ENCODE peak calls at places on chromosomes 3 and 15, in six cellular contexts. C is cardiac fibroblast, P is HFF-Myc, T is testis, Z is thoracic aorta, M is Peyer's patch. U is an unnamed sample.

GRCh38 chr3:88149146-88149515 is 628 bp upstream of the C3orf38 start:
- DNase-seq in C (no peak), P (no peak), T (no peak), Z (no peak), M (no peak), U (no peak)

GRCh38 chr15:92324036-92324963 is 69.4 kb upstream of the ST8SIA2 start:
- DNase-seq in C (no peak), P (no peak), T (no peak), Z (no peak), M (no peak), U (no peak)

GRCh38 chr3:170258105-170258487 is 35.9 kb downstream of the PRKCI start:
- DNase-seq in C (no peak), P (no peak), T (no peak), Z (no peak), M (no peak), U (no peak)

GRCh38 chr3:13654330-13655073 is 105.6 kb downstream of the FBLN2 start:
- DNase-seq in C (no peak), P (no peak), T (no peak), Z (no peak), M (no peak), U (peak)

GRCh38 chr3:17459470-17459993 is 282.9 kb downstream of the TBC1D5 start:
- DNase-seq in C (no peak), P (no peak), T (no peak), Z (no peak), M (no peak), U (no peak)

GRCh38 chr3:140580746-140581145 is 97.1 kb upstream of the TRIM42 start:
- DNase-seq in C (no peak), P (no peak), T (no peak), Z (no peak), M (no peak), U (no peak)

GRCh38 chr3:100264242-100264641 is 3.5 kb downstream of the TBC1D23 start:
- DNase-seq in C (no peak), P (no peak), T (no peak), Z (no peak), M (no peak), U (no peak)

GRCh38 chr3:157693762-157694161 is 190.5 kb upstream of the VEPH1 start:
- DNase-seq in C (no peak), P (no peak), T (no peak), Z (no peak), M (no peak), U (no peak)

GRCh38 chr15:79206940-79207339 is 75.6 kb upstream of the ANKRD34C start:
- DNase-seq in C (no peak), P (no peak), T (no peak), Z (no peak), M (no peak), U (no peak)

GRCh38 chr3:127714151-127714571 is 41.4 kb downstream of the ABTB1 start:
- DNase-seq in C (no peak), P (no peak), T (no peak), Z (no peak), M (peak), U (no peak)

GRCh38 chr3:189353988-189354735 is 182.4 kb downstream of the TPRG1 start:
- DNase-seq in C (no peak), P (no peak), T (no peak), Z (no peak), M (no peak), U (no peak)

GRCh38 chr3:48899298-48899697 is 616 bp upstream of the SLC25A20 start:
- DNase-seq in C (no peak), P (no peak), T (no peak), Z (no peak), M (no peak), U (no peak)

GRCh38 chr3:103992469-103992868 is 1374.2 kb upstream of the ALCAM start:
- DNase-seq in C (no peak), P (no peak), T (no peak), Z (no peak), M (no peak), U (no peak)

GRCh38 chr15:34984884-34985630 is 3.0 kb downstream of the ZNF770 start:
- DNase-seq in C (peak), P (no peak), T (peak), Z (no peak), M (no peak), U (no peak)

GRCh38 chr3:122679467-122680291 is 960 bp upstream of the PARP14 start:
- DNase-seq in C (peak), P (no peak), T (peak), Z (no peak), M (peak), U (no peak)

GRCh38 chr15:101210058-101210457 is 41.8 kb downstream of the CHSY1 start:
- DNase-seq in C (no peak), P (no peak), T (no peak), Z (no peak), M (no peak), U (no peak)

GRCh38 chr3:158735296-158736033 is 3.2 kb upstream of the RARRES1 start:
- DNase-seq in C (no peak), P (no peak), T (no peak), Z (no peak), M (no peak), U (no peak)

GRCh38 chr3:44476181-44476599 is 1.3 kb downstream of the ZNF445 start:
- DNase-seq in C (peak), P (no peak), T (no peak), Z (no peak), M (no peak), U (no peak)

GRCh38 chr15:74193305-74193718 is 9.3 kb downstream of the STRA6 start:
- DNase-seq in C (peak), P (no peak), T (no peak), Z (no peak), M (no peak), U (no peak)

GRCh38 chr3:193768069-193768391 is 175.0 kb downstream of the OPA1 start:
- DNase-seq in C (peak), P (no peak), T (no peak), Z (no peak), M (no peak), U (no peak)

GRCh38 chr3:20222274-20222673 is 36.3 kb upstream of the SGO1 start:
- DNase-seq in C (no peak), P (no peak), T (no peak), Z (no peak), M (no peak), U (no peak)

GRCh38 chr3:184712248-184712559 is 340 bp upstream of the MAGEF1 start:
- DNase-seq in C (no peak), P (no peak), T (no peak), Z (no peak), M (no peak), U (no peak)

GRCh38 chr3:73603771-73604171 is 21.0 kb downstream of the PDZRN3 start:
- DNase-seq in C (peak), P (peak), T (no peak), Z (no peak), M (no peak), U (no peak)

GRCh38 chr15:62834686-62835279 is 207.8 kb upstream of the TPM1 start:
- DNase-seq in C (no peak), P (no peak), T (no peak), Z (no peak), M (no peak), U (no peak)

GRCh38 chr15:98854496-98854895 is 153.1 kb downstream of the PGPEP1L start:
- DNase-seq in C (no peak), P (no peak), T (no peak), Z (no peak), M (no peak), U (no peak)

DNA sequence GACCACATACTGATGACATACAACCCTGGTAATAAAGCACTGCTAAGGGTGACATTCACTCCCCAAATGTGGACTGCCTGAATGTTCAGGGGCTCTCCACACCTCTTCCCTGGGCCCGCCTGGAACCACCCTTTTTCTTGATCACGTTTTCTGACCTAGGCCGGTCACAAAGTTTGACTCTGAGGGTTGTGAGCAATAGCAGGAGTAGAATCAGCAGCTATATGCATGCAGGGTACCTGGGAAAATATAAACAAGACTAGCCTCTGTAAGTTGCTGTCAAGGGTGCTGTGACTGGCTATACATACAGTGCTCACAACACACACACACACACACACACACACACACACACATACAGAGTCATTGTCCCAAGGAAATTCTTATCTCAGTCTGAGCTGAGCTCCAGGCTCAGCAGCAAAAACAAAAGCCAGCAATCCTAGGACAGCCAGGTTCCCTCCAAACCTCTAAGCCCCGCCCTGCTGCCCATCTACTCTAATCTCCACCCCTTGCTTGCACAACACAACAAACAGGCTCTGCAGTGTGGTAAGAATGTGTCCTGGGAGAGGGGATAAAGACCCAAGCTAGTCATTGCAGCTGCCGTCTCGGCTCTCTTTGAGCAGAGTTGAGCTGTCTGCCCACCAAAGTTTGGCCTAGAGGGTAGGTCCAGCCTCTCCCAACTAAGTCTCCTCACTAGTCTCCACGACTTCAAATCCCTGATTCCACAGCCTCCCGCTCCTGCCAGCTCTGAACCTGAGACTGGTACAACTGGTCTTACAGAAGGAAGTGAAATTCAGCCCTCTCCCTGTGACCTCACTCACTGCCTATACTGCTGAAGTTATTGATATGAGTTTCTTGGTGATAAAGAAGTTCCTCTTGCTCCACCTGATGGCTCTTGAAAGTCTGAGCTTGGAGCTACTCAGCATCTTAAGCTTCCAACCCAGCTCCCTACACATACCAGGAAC is 2.2 kb downstream of the BMF start:
- DNase-seq in C (peak), P (no peak), T (peak), Z (no peak), M (peak), U (no peak)
- TF ChIP-seq CTCF in C (no peak), P (no peak), T (no peak), Z (no peak), M (peak), U (no peak)

GRCh38 chr3:71972031-71972430 is 187.1 kb upstream of the PROK2 start:
- DNase-seq in C (no peak), P (no peak), T (no peak), Z (no peak), M (no peak), U (no peak)
- TF ChIP-seq CTCF in C (no peak), P (no peak), T (no peak), Z (no peak), M (no peak), U (no peak)

DNA sequence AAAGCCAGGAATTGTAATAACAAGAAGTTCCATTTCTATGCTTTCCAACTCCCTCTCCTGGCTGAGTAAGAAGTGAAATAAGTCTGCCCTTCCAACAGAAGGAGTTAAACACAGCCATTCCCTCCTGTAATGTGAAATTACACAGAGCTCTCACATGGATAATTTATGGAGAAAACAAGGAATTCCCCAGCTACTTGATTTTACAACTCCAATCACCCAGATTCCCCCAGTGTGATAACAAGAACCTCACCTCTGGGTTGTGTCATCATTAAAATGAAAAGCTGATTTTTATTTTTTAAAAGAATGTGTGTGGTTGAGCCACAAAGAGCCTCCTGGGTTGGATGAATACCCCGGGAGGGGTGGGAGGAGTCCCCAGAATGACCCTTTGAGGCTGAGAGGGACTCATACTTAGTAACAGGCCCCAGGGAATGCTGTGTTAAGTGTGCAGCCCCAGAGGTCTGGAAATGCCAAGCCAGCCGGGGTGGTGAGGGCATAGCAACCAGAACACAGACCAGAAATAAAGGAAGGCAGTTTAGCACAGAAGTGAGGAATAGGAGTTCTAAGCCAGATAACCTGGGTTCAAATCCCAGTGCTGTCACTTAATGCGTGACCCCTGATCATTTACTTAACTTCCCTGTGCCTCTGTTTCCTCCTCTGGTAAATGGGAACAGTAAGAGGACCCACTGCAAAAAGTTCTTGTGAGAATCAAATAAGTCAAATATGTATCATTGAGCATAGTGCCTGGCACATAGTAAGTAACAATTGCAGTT is 124.9 kb upstream of the ARHGEF3 start:
- DNase-seq in C (peak), P (no peak), T (no peak), Z (no peak), M (no peak), U (no peak)
- TF ChIP-seq CTCF in C (peak), P (no peak), T (no peak), Z (no peak), M (no peak), U (no peak)

DNA sequence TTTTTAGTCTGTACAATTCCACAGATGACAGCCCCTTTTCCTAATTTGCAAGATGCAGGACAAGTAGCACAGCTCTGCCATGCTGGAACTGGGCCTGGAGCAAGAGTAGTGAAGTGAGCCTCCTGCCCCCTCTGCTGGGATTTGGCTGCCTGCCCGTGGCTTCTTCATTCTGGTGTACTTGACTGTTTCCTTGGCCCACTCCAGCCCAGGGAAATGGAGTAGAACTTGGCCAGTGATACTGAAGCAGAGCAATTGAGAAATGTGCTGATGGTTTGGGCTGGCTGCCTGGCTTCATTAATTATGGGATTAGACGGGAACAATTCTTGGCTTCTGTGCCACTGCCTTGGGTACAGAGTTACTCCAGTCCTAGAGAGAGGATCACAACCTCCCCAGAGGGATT is 2.8 kb downstream of the GPD1L start:
- DNase-seq in C (peak), P (no peak), T (peak), Z (peak), M (peak), U (no peak)
- TF ChIP-seq CTCF in C (no peak), P (no peak), T (no peak), Z (no peak), M (no peak), U (no peak)

GRCh38 chr3:146577662-146578061 is 27.5 kb downstream of the PLSCR5 start:
- DNase-seq in C (peak), P (no peak), T (peak), Z (no peak), M (no peak), U (no peak)
- TF ChIP-seq CTCF in C (peak), P (no peak), T (peak), Z (peak), M (peak), U (peak)

DNA sequence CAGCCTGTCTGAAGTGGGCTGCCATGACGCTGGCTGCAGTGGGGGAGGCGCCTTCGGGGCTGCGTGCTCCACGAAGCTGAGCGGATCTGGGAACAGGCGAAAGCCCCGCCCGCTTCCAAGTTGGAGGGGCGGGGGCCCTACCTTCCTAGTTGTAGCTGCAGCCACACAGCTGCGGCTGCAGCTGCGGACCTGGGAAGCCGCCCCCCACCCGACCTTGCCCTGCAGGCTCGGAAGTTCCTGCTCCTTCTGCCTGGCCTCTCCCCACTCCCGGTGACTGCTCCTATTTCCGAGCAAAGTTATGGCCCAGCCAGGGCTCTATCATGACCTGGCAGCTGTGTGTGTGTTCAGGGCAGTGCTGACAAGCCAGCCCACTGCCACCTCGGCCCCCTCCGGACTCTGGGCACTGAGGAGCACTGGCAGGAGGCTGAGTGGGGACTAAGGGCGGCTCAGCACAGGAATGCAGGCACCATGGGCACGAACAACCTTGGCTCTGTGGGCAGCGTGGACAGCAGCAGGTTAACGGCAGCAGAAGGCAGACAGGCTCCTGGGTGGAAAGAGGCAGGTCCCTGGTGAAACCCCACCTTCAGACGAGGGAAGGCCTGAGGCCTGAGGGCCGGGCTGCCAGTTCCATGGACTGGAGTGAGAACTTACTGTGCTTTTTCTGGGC is 352.4 kb upstream of the TMCO5A start:
- DNase-seq in C (no peak), P (no peak), T (peak), Z (no peak), M (no peak), U (no peak)
- TF ChIP-seq CTCF in C (no peak), P (no peak), T (no peak), Z (no peak), M (no peak), U (no peak)